ENCODE peak calls at places on chromosomes 11 and 22, in eight cellular contexts. N, L, I, X, Q, S, W and A are unnamed samples.

GRCh38 chr22:23113067-23113846 is 28.5 kb downstream of the RSPH14 start:
- DNase-seq in N (no peak), Q (no peak), W (no peak), X (peak), S (no peak), I (peak), L (peak), A (no peak)

GRCh38 chr22:39351689-39352214 is 2.0 kb downstream of the SYNGR1 start:
- DNase-seq in Q (no peak), X (peak), L (no peak), N (no peak), W (no peak), S (no peak), I (no peak), A (no peak)

GRCh38 chr11:92473736-92474135 is 249.1 kb downstream of the FAT3 start:
- DNase-seq in X (peak), Q (no peak), S (no peak), L (no peak), N (no peak), W (no peak), I (no peak), A (no peak)

GRCh38 chr11:97996762-97997161 is 1024.0 kb upstream of the CNTN5 start:
- DNase-seq in I (no peak), W (no peak), N (no peak), S (no peak), Q (no peak), X (no peak), L (no peak), A (no peak)

GRCh38 chr11:33867566-33867965 is 24.3 kb downstream of the LMO2 start:
- DNase-seq in W (no peak), I (no peak), S (no peak), X (no peak), N (no peak), L (no peak), Q (no peak), A (no peak)

GRCh38 chr11:109933126-109933525 is 160.1 kb upstream of the ZC3H12C start:
- DNase-seq in X (peak), I (no peak), L (no peak), S (no peak), W (no peak), N (no peak), Q (no peak), A (no peak)

GRCh38 chr11:117932987-117933386 is 3.8 kb upstream of the TMPRSS13 start:
- DNase-seq in L (no peak), W (peak), Q (no peak), X (no peak), I (no peak), S (no peak), N (no peak), A (no peak)

GRCh38 chr22:18952022-18952421 is 15.9 kb upstream of the PRODH start:
- DNase-seq in N (no peak), I (peak), W (peak), Q (no peak), L (no peak), S (no peak), X (no peak), A (peak)

GRCh38 chr11:120125005-120125404 is 12.9 kb downstream of the TRIM29 start:
- DNase-seq in N (no peak), L (no peak), Q (peak), X (peak), W (no peak), I (no peak), S (no peak), A (no peak)

GRCh38 chr11:134244593-134244992 is 8.6 kb downstream of the THYN1 start:
- DNase-seq in L (no peak), Q (no peak), S (no peak), W (no peak), X (peak), I (no peak), N (no peak), A (no peak)

GRCh38 chr22:29710922-29711593 is 8.7 kb upstream of the CABP7 start:
- DNase-seq in S (no peak), X (no peak), W (no peak), N (no peak), L (no peak), Q (peak), I (peak), A (no peak)

GRCh38 chr11:78886616-78887015 is 312.0 kb upstream of the NARS2 start:
- DNase-seq in W (no peak), I (no peak), X (peak), N (no peak), Q (no peak), L (no peak), S (peak), A (no peak)

GRCh38 chr11:65652511-65653228 is 10.0 kb downstream of the RELA start:
- DNase-seq in W (peak), N (peak), I (peak), S (peak), X (peak), L (peak), Q (peak), A (peak)

GRCh38 chr22:31906086-31906485 is 38.2 kb upstream of the YWHAH start:
- DNase-seq in S (no peak), N (no peak), I (no peak), Q (no peak), X (no peak), L (no peak), W (no peak), A (no peak)

GRCh38 chr22:20206709-20207215 is 55.9 kb upstream of the CCDC188 start:
- DNase-seq in W (no peak), L (no peak), I (no peak), N (no peak), X (peak), Q (peak), S (no peak), A (peak)

GRCh38 chr11:105582497-105582896 is 27.4 kb upstream of the GRIA4 start:
- DNase-seq in X (no peak), W (no peak), S (no peak), N (no peak), Q (no peak), I (no peak), L (no peak), A (no peak)

GRCh38 chr11:76298255-76298654 is 82.7 kb downstream of the THAP12 start:
- DNase-seq in N (no peak), L (no peak), X (no peak), W (no peak), S (no peak), Q (no peak), I (no peak), A (no peak)

GRCh38 chr11:2709429-2709828 is 9.6 kb upstream of the KCNQ1OT1 start:
- DNase-seq in I (no peak), S (peak), L (peak), X (peak), W (peak), Q (no peak), N (peak), A (no peak)

GRCh38 chr11:93922830-93923229 is 72.4 kb upstream of the VSTM5 start:
- DNase-seq in I (no peak), X (no peak), S (no peak), Q (no peak), W (no peak), N (no peak), L (no peak), A (no peak)

GRCh38 chr22:22168190-22168940 is 76.2 kb upstream of the VPREB1 start:
- DNase-seq in W (no peak), N (no peak), I (no peak), S (no peak), Q (no peak), X (peak), L (no peak), A (no peak)

GRCh38 chr22:20186183-20186870 is 35.5 kb upstream of the CCDC188 start:
- DNase-seq in X (no peak), L (no peak), Q (no peak), I (no peak), W (no peak), S (no peak), N (no peak), A (no peak)

GRCh38 chr11:67278135-67278938 is 10.8 kb upstream of the ANKRD13D start:
- DNase-seq in Q (no peak), W (peak), I (no peak), N (no peak), L (no peak), S (no peak), X (no peak), A (peak)

GRCh38 chr11:67276821-67277230 is 10.6 kb downstream of the GRK2 start:
- DNase-seq in N (no peak), S (no peak), X (peak), Q (no peak), W (peak), I (no peak), L (no peak), A (peak)

GRCh38 chr11:67275606-67276409 is 9.5 kb downstream of the GRK2 start:
- DNase-seq in S (no peak), X (no peak), I (no peak), Q (no peak), L (no peak), W (peak), N (no peak), A (peak)

GRCh38 chr11:67278939-67279588 is 10.0 kb upstream of the ANKRD13D start:
- DNase-seq in L (no peak), I (no peak), N (no peak), W (peak), Q (no peak), X (no peak), S (no peak), A (peak)

GRCh38 chr11:67277231-67277961 is 11.1 kb downstream of the GRK2 start:
- DNase-seq in L (peak), N (peak), I (peak), Q (peak), W (peak), S (peak), X (peak), A (peak)
- TF ChIP-seq POLR2A in L (no peak), N (peak), I (no peak), Q (no peak), W (no peak), S (no peak), X (no peak), A (no peak)

DNA sequence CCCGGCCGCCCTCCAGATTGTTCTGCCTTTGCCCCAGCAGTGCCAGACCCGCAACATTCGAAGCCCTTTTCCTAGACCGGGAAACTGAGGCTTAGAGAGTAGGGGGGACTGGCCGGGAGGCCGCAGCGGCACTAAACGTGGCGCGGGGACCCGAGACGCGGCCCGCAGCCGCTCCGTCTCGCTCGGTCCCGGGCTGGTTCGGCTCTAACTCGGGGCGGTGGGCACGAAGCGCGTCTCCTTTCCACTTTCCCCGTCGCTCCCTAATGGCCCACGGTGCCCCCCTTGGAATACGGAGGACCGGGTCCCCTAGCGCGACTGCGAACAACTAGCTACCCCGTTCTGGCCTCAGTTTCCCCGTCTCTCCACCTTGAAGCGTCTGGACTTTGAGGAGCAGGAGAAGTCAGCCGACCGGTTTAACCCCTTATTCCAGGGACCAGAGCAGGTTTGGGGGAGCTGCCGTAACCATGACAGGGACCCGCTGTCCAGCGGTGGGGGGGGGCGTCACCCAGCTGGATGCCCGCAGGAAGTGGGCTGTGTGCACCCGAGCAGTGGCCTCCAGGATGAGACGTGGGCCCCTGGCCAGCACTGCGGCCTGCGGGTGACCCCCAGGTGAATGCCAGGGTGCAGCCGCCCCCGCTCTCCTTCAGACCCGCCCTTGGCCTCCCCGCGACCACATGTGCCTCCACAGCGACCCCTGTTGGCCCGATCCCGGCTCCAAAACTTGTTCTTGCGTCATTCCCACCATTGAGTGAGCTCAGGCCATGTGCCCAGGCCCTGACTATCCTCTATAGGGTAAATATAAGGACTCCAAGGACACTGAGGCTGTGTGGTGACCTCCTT is 1.1 kb downstream of the CDC42EP1 start:
- DNase-seq in X (peak), S (peak), W (peak), I (peak), N (peak), L (peak), Q (peak), A (peak)
- TF ChIP-seq POLR2A in X (no peak), S (peak), W (no peak), I (no peak), N (peak), L (peak), Q (no peak), A (peak)

GRCh38 chr22:40498454-40499186 is 128.2 kb downstream of the SGSM3 start:
- DNase-seq in N (no peak), L (no peak), Q (peak), S (no peak), W (no peak), I (no peak), X (peak), A (no peak)

GRCh38 chr22:40504285-40505249 is 132.0 kb downstream of the MRTFA start:
- DNase-seq in N (no peak), L (no peak), W (no peak), S (no peak), Q (no peak), X (no peak), I (no peak), A (no peak)

GRCh38 chr22:40502919-40503318 is 132.5 kb downstream of the SGSM3 start:
- DNase-seq in Q (no peak), W (no peak), L (no peak), N (no peak), S (no peak), X (no peak), I (no peak), A (no peak)

DNA sequence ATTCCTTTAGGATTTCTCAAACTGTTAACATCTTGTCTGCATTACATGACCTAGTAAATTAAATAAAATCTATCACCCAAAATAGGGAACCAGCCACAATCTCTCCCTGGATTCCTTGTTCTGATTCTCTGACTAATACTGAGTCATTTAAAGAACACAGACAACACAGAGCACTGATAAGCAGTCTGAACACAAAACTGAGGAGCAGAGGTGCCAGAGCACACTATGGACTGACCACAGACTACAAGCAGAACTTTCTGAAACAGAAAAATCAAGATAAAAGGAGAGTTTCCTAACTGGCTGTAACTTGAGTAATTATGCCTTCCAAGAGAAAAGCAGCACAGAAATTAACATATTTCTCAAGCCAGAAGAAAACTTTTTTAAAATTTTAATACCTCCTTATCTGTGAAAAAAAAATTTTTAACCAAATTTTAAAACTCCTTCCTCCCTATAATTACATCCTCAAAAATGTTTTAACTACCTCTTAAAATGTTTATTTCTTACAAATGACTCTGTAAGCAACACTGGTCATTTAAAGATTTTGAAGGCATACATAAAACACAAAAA is 128.9 kb downstream of the SGSM3 start:
- DNase-seq in W (no peak), S (no peak), L (peak), X (peak), N (peak), I (no peak), Q (peak), A (peak)
- TF ChIP-seq POLR2A in W (no peak), S (no peak), L (no peak), X (peak), N (no peak), I (no peak), Q (no peak), A (no peak)

GRCh38 chr22:49937758-49938564 is 19.5 kb downstream of the CRELD2 start:
- DNase-seq in N (no peak), L (no peak), I (peak), Q (no peak), X (no peak), W (no peak), S (no peak), A (no peak)
- TF ChIP-seq POLR2A in N (no peak), L (no peak), I (no peak), Q (no peak), X (no peak), W (no peak), S (no peak), A (no peak)

GRCh38 chr11:68844376-68844775 is 2.7 kb upstream of the CPT1A start:
- DNase-seq in X (no peak), I (no peak), W (no peak), L (no peak), N (no peak), Q (no peak), S (no peak), A (no peak)

GRCh38 chr11:68843703-68844312 is 2.1 kb upstream of the CPT1A start:
- DNase-seq in L (peak), X (no peak), I (peak), N (peak), Q (peak), S (no peak), W (peak), A (peak)

GRCh38 chr11:68847395-68847794 is 5.7 kb upstream of the CPT1A start:
- DNase-seq in I (no peak), S (no peak), L (no peak), N (no peak), W (no peak), Q (no peak), X (no peak), A (no peak)

GRCh38 chr11:68844801-68845200 is 3.1 kb upstream of the CPT1A start:
- DNase-seq in W (no peak), L (no peak), Q (no peak), I (no peak), S (no peak), X (no peak), N (no peak), A (no peak)

DNA sequence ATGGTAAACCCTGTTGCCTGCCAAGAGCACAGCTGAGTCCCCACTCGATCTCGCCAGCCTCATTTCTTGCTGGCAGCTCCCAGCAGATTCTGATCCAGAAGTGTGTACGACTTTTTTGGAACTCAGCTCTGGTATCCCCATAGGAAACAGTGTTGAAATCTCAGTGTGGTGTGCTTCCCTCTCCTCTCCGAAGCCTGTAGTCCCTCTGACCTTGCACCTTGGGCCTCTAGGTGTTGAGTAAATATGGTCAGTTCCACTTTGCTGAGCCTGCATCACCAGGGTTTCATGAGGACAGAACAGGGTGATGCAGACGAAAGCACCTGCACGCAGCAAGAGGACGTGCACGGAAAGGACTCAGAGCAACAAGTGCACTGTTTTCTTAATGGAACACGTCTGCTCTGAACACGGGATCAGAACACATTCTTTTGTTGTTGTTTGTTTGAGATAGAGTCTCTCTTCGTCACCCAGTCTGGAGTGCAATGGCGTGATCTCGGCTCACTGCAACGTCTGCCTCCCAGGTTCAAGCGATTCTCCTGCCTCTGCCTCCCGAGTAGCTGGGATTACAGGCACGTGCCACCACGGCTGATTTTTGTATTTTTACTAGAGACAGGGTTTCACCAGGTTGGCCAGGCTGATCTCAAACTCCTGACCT is 3.8 kb upstream of the CPT1A start:
- DNase-seq in X (no peak), Q (no peak), S (no peak), I (no peak), N (no peak), L (no peak), W (no peak), A (no peak)
- TF ChIP-seq POLR2A in X (no peak), Q (no peak), S (no peak), I (no peak), N (no peak), L (no peak), W (no peak), A (no peak)

DNA sequence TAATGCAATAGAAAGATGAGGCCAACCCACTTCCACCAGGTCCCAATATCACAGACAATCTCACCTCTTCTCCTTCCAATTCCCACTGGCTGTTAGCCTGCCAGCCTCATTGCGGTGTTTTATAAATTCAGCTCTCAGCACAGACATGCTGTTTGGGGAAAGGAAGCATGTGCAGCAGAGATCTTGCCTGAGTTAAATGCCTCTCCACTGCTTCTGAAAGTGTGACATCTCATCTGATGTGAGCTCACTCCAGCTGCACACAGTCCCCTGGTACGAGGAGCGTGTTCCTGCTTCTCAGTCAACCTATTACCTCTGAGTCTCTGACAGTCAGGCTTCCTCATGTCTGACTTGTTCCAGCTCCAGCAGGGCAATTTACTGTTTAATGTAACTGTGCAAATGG is 122.7 kb upstream of the GUCY1A2 start:
- DNase-seq in L (no peak), N (no peak), X (no peak), W (no peak), I (no peak), S (no peak), Q (no peak), A (no peak)
- TF ChIP-seq POLR2A in L (no peak), N (no peak), X (no peak), W (no peak), I (no peak), S (no peak), Q (no peak), A (no peak)